ENCODE peak calls at places on chromosomes 6 and 20, in four cellular contexts. T is fibroblast of the aortic adventitia, P is amniotic epithelial cell, G is left cardiac atrium. B is an unnamed sample.

GRCh38 chr6:131694832-131695426 is 6.3 kb downstream of the OR2A4 start:
- DNase-seq in T (peak), P (peak), G (peak), B (peak)

GRCh38 chr20:62998449-62998848 is 8.3 kb downstream of the BHLHE23 start:
- DNase-seq in T (no peak), P (no peak), G (no peak), B (no peak)

GRCh38 chr6:14129572-14129971 is 12.0 kb downstream of the CD83 start:
- DNase-seq in T (peak), P (peak), G (peak), B (peak)

GRCh38 chr6:26215200-26216014 is 128.2 kb downstream of the HFE start:
- DNase-seq in T (peak), P (peak), G (no peak), B (peak)

GRCh38 chr6:81326856-81327561 is 425.5 kb downstream of the TENT5A start:
- DNase-seq in T (peak), P (no peak), G (no peak), B (peak)

GRCh38 chr6:138088307-138088744 is 18.9 kb downstream of the PERP start:
- DNase-seq in T (peak), P (peak), G (no peak), B (peak)

GRCh38 chr6:132298344-132298949 is 102.8 kb downstream of the MOXD1 start:
- DNase-seq in T (peak), P (peak), G (peak), B (peak)

GRCh38 chr6:148611213-148611612 is 135.6 kb upstream of the UST start:
- DNase-seq in T (peak), P (peak), G (peak), B (peak)

GRCh38 chr6:136084403-136084802 is 165.7 kb downstream of the MTFR2 start:
- DNase-seq in T (no peak), P (no peak), G (no peak), B (no peak)

GRCh38 chr20:49132995-49133451 is 55.1 kb downstream of the STAU1 start:
- DNase-seq in T (peak), P (peak), G (no peak), B (peak)

GRCh38 chr6:21739241-21739640 is 145.7 kb downstream of the SOX4 start:
- DNase-seq in T (no peak), P (no peak), G (no peak), B (no peak)

GRCh38 chr6:113668712-113669408 is 188.3 kb upstream of the MARCKS start:
- DNase-seq in T (peak), P (no peak), G (no peak), B (no peak)

GRCh38 chr6:37171141-37171969 is 1.4 kb downstream of the PIM1 start:
- DNase-seq in T (peak), P (peak), G (peak), B (peak)

GRCh38 chr6:36075656-36076055 is 48.0 kb downstream of the MAPK14 start:
- DNase-seq in T (no peak), P (no peak), G (no peak), B (no peak)

GRCh38 chr20:11261533-11262000 is 587.8 kb upstream of the JAG1 start:
- DNase-seq in T (peak), P (peak), G (no peak), B (peak)